ENCODE peak calls at places on chromosome 3, in six cellular contexts. One of them, this sample, is unnamed.

GRCh38 chr3:80238606-80239005 is 470.8 kb upstream of the ROBO1 start:
- DNase-seq in RWPE1: no peak
- DNase-seq in HT1080: no peak
- DNase-seq in effector memory CD8-positive, alpha-beta T cell: no peak
- DNase-seq in lung: no peak
- DNase-seq in T-helper 1 cell: no peak
- DNase-seq in this sample: no peak

GRCh38 chr3:57756528-57757401 is 656 bp downstream of the SLMAP start:
- DNase-seq in RWPE1: no peak
- DNase-seq in HT1080: peak
- DNase-seq in effector memory CD8-positive, alpha-beta T cell: no peak
- DNase-seq in lung: peak
- DNase-seq in T-helper 1 cell: peak
- DNase-seq in this sample: peak

GRCh38 chr3:158094235-158094916 is 11.8 kb downstream of the SHOX2 start:
- DNase-seq in RWPE1: no peak
- DNase-seq in HT1080: no peak
- DNase-seq in effector memory CD8-positive, alpha-beta T cell: no peak
- DNase-seq in lung: no peak
- DNase-seq in T-helper 1 cell: no peak
- DNase-seq in this sample: no peak

GRCh38 chr3:71117572-71118247 is 465.8 kb downstream of the FOXP1 start:
- DNase-seq in RWPE1: no peak
- DNase-seq in HT1080: peak
- DNase-seq in effector memory CD8-positive, alpha-beta T cell: no peak
- DNase-seq in lung: no peak
- DNase-seq in T-helper 1 cell: no peak
- DNase-seq in this sample: peak

GRCh38 chr3:116707531-116707930 is 2.0 kb upstream of the TUSC7 start:
- DNase-seq in RWPE1: no peak
- DNase-seq in HT1080: no peak
- DNase-seq in effector memory CD8-positive, alpha-beta T cell: no peak
- DNase-seq in lung: no peak
- DNase-seq in T-helper 1 cell: no peak
- DNase-seq in this sample: no peak

GRCh38 chr3:99951701-99952100 is 134.0 kb downstream of the CMSS1 start:
- DNase-seq in RWPE1: no peak
- DNase-seq in HT1080: no peak
- DNase-seq in effector memory CD8-positive, alpha-beta T cell: no peak
- DNase-seq in lung: no peak
- DNase-seq in T-helper 1 cell: no peak
- DNase-seq in this sample: no peak

GRCh38 chr3:133209871-133210550 is 171.8 kb downstream of the TMEM108 start:
- DNase-seq in RWPE1: no peak
- DNase-seq in HT1080: peak
- DNase-seq in effector memory CD8-positive, alpha-beta T cell: no peak
- DNase-seq in lung: no peak
- DNase-seq in T-helper 1 cell: no peak
- DNase-seq in this sample: no peak

GRCh38 chr3:181384970-181385369 is 326.8 kb upstream of the SOX2 start:
- DNase-seq in RWPE1: no peak
- DNase-seq in HT1080: peak
- DNase-seq in effector memory CD8-positive, alpha-beta T cell: no peak
- DNase-seq in lung: no peak
- DNase-seq in T-helper 1 cell: no peak
- DNase-seq in this sample: no peak

GRCh38 chr3:149626671-149627070 is 31.2 kb downstream of the WWTR1 start:
- DNase-seq in RWPE1: no peak
- DNase-seq in HT1080: no peak
- DNase-seq in effector memory CD8-positive, alpha-beta T cell: no peak
- DNase-seq in lung: peak
- DNase-seq in T-helper 1 cell: no peak
- DNase-seq in this sample: no peak

GRCh38 chr3:177443469-177443868 is 246.2 kb upstream of the TBL1XR1 start:
- DNase-seq in RWPE1: peak
- DNase-seq in HT1080: peak
- DNase-seq in effector memory CD8-positive, alpha-beta T cell: no peak
- DNase-seq in lung: no peak
- DNase-seq in T-helper 1 cell: no peak
- DNase-seq in this sample: peak

GRCh38 chr3:51679318-51679717 is 8.3 kb downstream of the TEX264 start:
- DNase-seq in RWPE1: no peak
- DNase-seq in HT1080: no peak
- DNase-seq in effector memory CD8-positive, alpha-beta T cell: no peak
- DNase-seq in lung: no peak
- DNase-seq in T-helper 1 cell: no peak
- DNase-seq in this sample: no peak

GRCh38 chr3:54999159-54999558 is 71.3 kb upstream of the LRTM1 start:
- DNase-seq in RWPE1: peak
- DNase-seq in HT1080: peak
- DNase-seq in effector memory CD8-positive, alpha-beta T cell: no peak
- DNase-seq in lung: no peak
- DNase-seq in T-helper 1 cell: no peak
- DNase-seq in this sample: peak

GRCh38 chr3:32646761-32647160 is 38.2 kb upstream of the CNOT10 start:
- DNase-seq in RWPE1: no peak
- DNase-seq in HT1080: no peak
- DNase-seq in effector memory CD8-positive, alpha-beta T cell: no peak
- DNase-seq in lung: no peak
- DNase-seq in T-helper 1 cell: no peak
- DNase-seq in this sample: peak

GRCh38 chr3:112818289-112818688 is 28.4 kb downstream of the CD200R1L start:
- DNase-seq in RWPE1: peak
- DNase-seq in HT1080: no peak
- DNase-seq in effector memory CD8-positive, alpha-beta T cell: no peak
- DNase-seq in lung: no peak
- DNase-seq in T-helper 1 cell: no peak
- DNase-seq in this sample: no peak

GRCh38 chr3:9949626-9950025 is 2.6 kb downstream of the PRRT3 start:
- DNase-seq in RWPE1: no peak
- DNase-seq in HT1080: no peak
- DNase-seq in effector memory CD8-positive, alpha-beta T cell: no peak
- DNase-seq in lung: no peak
- DNase-seq in T-helper 1 cell: no peak
- DNase-seq in this sample: no peak

GRCh38 chr3:129534428-129535027 is 6.1 kb downstream of the RHO start:
- DNase-seq in RWPE1: no peak
- DNase-seq in HT1080: no peak
- DNase-seq in effector memory CD8-positive, alpha-beta T cell: no peak
- DNase-seq in lung: no peak
- DNase-seq in T-helper 1 cell: no peak
- DNase-seq in this sample: no peak

GRCh38 chr3:181899702-181900101 is 188.0 kb downstream of the SOX2 start:
- DNase-seq in RWPE1: no peak
- DNase-seq in HT1080: peak
- DNase-seq in effector memory CD8-positive, alpha-beta T cell: no peak
- DNase-seq in lung: no peak
- DNase-seq in T-helper 1 cell: no peak
- DNase-seq in this sample: no peak

GRCh38 chr3:113439576-113439975 is 1.7 kb downstream of the CFAP44 start:
- DNase-seq in RWPE1: no peak
- DNase-seq in HT1080: peak
- DNase-seq in effector memory CD8-positive, alpha-beta T cell: no peak
- DNase-seq in lung: no peak
- DNase-seq in T-helper 1 cell: no peak
- DNase-seq in this sample: peak

GRCh38 chr3:29183346-29184087 is 97.4 kb upstream of the RBMS3 start:
- DNase-seq in RWPE1: peak
- DNase-seq in HT1080: peak
- DNase-seq in effector memory CD8-positive, alpha-beta T cell: no peak
- DNase-seq in lung: no peak
- DNase-seq in T-helper 1 cell: no peak
- DNase-seq in this sample: peak